ENCODE peak calls at places on chromosomes 11 and 22, in nine cellular contexts. One of them, this sample, is unnamed.

GRCh38 chr11:34624069-34624468 is 3.2 kb downstream of the EHF start:
- DNase-seq in CD4-positive, CD25-positive, alpha-beta regulatory T cell: no peak
- DNase-seq in activated CD4-positive, alpha-beta T cell treated with anti-CD3 and anti-CD28 coated beads, Interleukin-2, amount 10 ng/mL, durations not matched to agents 7 days and 5 days: peak
- DNase-seq in DMS53: no peak
- DNase-seq in neural progenitor cell: no peak
- DNase-seq in transverse colon: peak
- DNase-seq in kidney epithelial cell: no peak
- DNase-seq in GM12891: no peak
- DNase-seq in heart left ventricle: no peak
- DNase-seq in this sample: no peak

GRCh38 chr11:33182246-33182878 is 21.1 kb upstream of the CSTF3 start:
- DNase-seq in transverse colon: peak
- DNase-seq in heart left ventricle: no peak
- DNase-seq in GM12891: no peak
- DNase-seq in kidney epithelial cell: no peak
- DNase-seq in CD4-positive, CD25-positive, alpha-beta regulatory T cell: no peak
- DNase-seq in DMS53: peak
- DNase-seq in activated CD4-positive, alpha-beta T cell treated with anti-CD3 and anti-CD28 coated beads, Interleukin-2, amount 10 ng/mL, durations not matched to agents 7 days and 5 days: no peak
- DNase-seq in neural progenitor cell: no peak
- DNase-seq in this sample: no peak

GRCh38 chr11:13210424-13210823 is 67.2 kb upstream of the BMAL1 start:
- DNase-seq in CD4-positive, CD25-positive, alpha-beta regulatory T cell: peak
- DNase-seq in kidney epithelial cell: no peak
- DNase-seq in heart left ventricle: peak
- DNase-seq in neural progenitor cell: peak
- DNase-seq in GM12891: no peak
- DNase-seq in activated CD4-positive, alpha-beta T cell treated with anti-CD3 and anti-CD28 coated beads, Interleukin-2, amount 10 ng/mL, durations not matched to agents 7 days and 5 days: peak
- DNase-seq in transverse colon: peak
- DNase-seq in DMS53: peak
- DNase-seq in this sample: no peak

GRCh38 chr11:26944866-26945664 is 48.8 kb upstream of the FIBIN start:
- DNase-seq in kidney epithelial cell: no peak
- DNase-seq in transverse colon: no peak
- DNase-seq in activated CD4-positive, alpha-beta T cell treated with anti-CD3 and anti-CD28 coated beads, Interleukin-2, amount 10 ng/mL, durations not matched to agents 7 days and 5 days: no peak
- DNase-seq in CD4-positive, CD25-positive, alpha-beta regulatory T cell: no peak
- DNase-seq in DMS53: no peak
- DNase-seq in neural progenitor cell: no peak
- DNase-seq in GM12891: no peak
- DNase-seq in heart left ventricle: no peak
- DNase-seq in this sample: no peak

GRCh38 chr22:26848244-26848920 is 191.0 kb downstream of the MIAT start:
- DNase-seq in CD4-positive, CD25-positive, alpha-beta regulatory T cell: no peak
- DNase-seq in activated CD4-positive, alpha-beta T cell treated with anti-CD3 and anti-CD28 coated beads, Interleukin-2, amount 10 ng/mL, durations not matched to agents 7 days and 5 days: no peak
- DNase-seq in heart left ventricle: no peak
- DNase-seq in transverse colon: no peak
- DNase-seq in kidney epithelial cell: peak
- DNase-seq in GM12891: no peak
- DNase-seq in DMS53: peak
- DNase-seq in neural progenitor cell: peak
- DNase-seq in this sample: no peak

GRCh38 chr11:133955091-133955846 is 1.5 kb downstream of the IGSF9B start:
- DNase-seq in neural progenitor cell: peak
- DNase-seq in GM12891: no peak
- DNase-seq in transverse colon: peak
- DNase-seq in DMS53: peak
- DNase-seq in kidney epithelial cell: no peak
- DNase-seq in CD4-positive, CD25-positive, alpha-beta regulatory T cell: peak
- DNase-seq in heart left ventricle: peak
- DNase-seq in activated CD4-positive, alpha-beta T cell treated with anti-CD3 and anti-CD28 coated beads, Interleukin-2, amount 10 ng/mL, durations not matched to agents 7 days and 5 days: peak
- DNase-seq in this sample: no peak

GRCh38 chr22:37244114-37244921 is at the start of gene RAC2:
- DNase-seq in transverse colon: peak
- DNase-seq in DMS53: peak
- DNase-seq in neural progenitor cell: peak
- DNase-seq in GM12891: peak
- DNase-seq in heart left ventricle: peak
- DNase-seq in kidney epithelial cell: no peak
- DNase-seq in activated CD4-positive, alpha-beta T cell treated with anti-CD3 and anti-CD28 coated beads, Interleukin-2, amount 10 ng/mL, durations not matched to agents 7 days and 5 days: peak
- DNase-seq in CD4-positive, CD25-positive, alpha-beta regulatory T cell: peak
- DNase-seq in this sample: no peak

GRCh38 chr11:2850366-2850765 is 35.2 kb downstream of the CDKN1C start:
- DNase-seq in heart left ventricle: no peak
- DNase-seq in GM12891: no peak
- DNase-seq in transverse colon: no peak
- DNase-seq in activated CD4-positive, alpha-beta T cell treated with anti-CD3 and anti-CD28 coated beads, Interleukin-2, amount 10 ng/mL, durations not matched to agents 7 days and 5 days: no peak
- DNase-seq in neural progenitor cell: peak
- DNase-seq in kidney epithelial cell: no peak
- DNase-seq in DMS53: no peak
- DNase-seq in CD4-positive, CD25-positive, alpha-beta regulatory T cell: no peak
- DNase-seq in this sample: no peak

GRCh38 chr11:128187829-128188228 is 399.5 kb downstream of the ETS1 start:
- DNase-seq in neural progenitor cell: no peak
- DNase-seq in DMS53: peak
- DNase-seq in kidney epithelial cell: no peak
- DNase-seq in activated CD4-positive, alpha-beta T cell treated with anti-CD3 and anti-CD28 coated beads, Interleukin-2, amount 10 ng/mL, durations not matched to agents 7 days and 5 days: no peak
- DNase-seq in heart left ventricle: no peak
- DNase-seq in transverse colon: no peak
- DNase-seq in GM12891: no peak
- DNase-seq in CD4-positive, CD25-positive, alpha-beta regulatory T cell: no peak
- DNase-seq in this sample: no peak

GRCh38 chr11:112280268-112281126 is 19.8 kb upstream of the PLET1 start:
- DNase-seq in GM12891: peak
- DNase-seq in kidney epithelial cell: peak
- DNase-seq in neural progenitor cell: peak
- DNase-seq in activated CD4-positive, alpha-beta T cell treated with anti-CD3 and anti-CD28 coated beads, Interleukin-2, amount 10 ng/mL, durations not matched to agents 7 days and 5 days: peak
- DNase-seq in heart left ventricle: peak
- DNase-seq in CD4-positive, CD25-positive, alpha-beta regulatory T cell: peak
- DNase-seq in transverse colon: peak
- DNase-seq in DMS53: peak
- DNase-seq in this sample: peak

GRCh38 chr22:25409240-25409639 is 155.2 kb upstream of the GRK3 start:
- DNase-seq in GM12891: no peak
- DNase-seq in kidney epithelial cell: no peak
- DNase-seq in heart left ventricle: peak
- DNase-seq in neural progenitor cell: no peak
- DNase-seq in CD4-positive, CD25-positive, alpha-beta regulatory T cell: no peak
- DNase-seq in transverse colon: no peak
- DNase-seq in DMS53: no peak
- DNase-seq in activated CD4-positive, alpha-beta T cell treated with anti-CD3 and anti-CD28 coated beads, Interleukin-2, amount 10 ng/mL, durations not matched to agents 7 days and 5 days: no peak
- DNase-seq in this sample: no peak

GRCh38 chr11:69199583-69200295 is 44.0 kb downstream of the SMIM38 start:
- DNase-seq in neural progenitor cell: no peak
- DNase-seq in GM12891: no peak
- DNase-seq in heart left ventricle: no peak
- DNase-seq in DMS53: no peak
- DNase-seq in CD4-positive, CD25-positive, alpha-beta regulatory T cell: no peak
- DNase-seq in kidney epithelial cell: no peak
- DNase-seq in transverse colon: no peak
- DNase-seq in activated CD4-positive, alpha-beta T cell treated with anti-CD3 and anti-CD28 coated beads, Interleukin-2, amount 10 ng/mL, durations not matched to agents 7 days and 5 days: no peak
- DNase-seq in this sample: no peak

GRCh38 chr11:76215946-76216345 is 9.6 kb upstream of the WNT11 start:
- DNase-seq in DMS53: peak
- DNase-seq in GM12891: no peak
- DNase-seq in activated CD4-positive, alpha-beta T cell treated with anti-CD3 and anti-CD28 coated beads, Interleukin-2, amount 10 ng/mL, durations not matched to agents 7 days and 5 days: no peak
- DNase-seq in neural progenitor cell: no peak
- DNase-seq in transverse colon: no peak
- DNase-seq in kidney epithelial cell: no peak
- DNase-seq in heart left ventricle: no peak
- DNase-seq in CD4-positive, CD25-positive, alpha-beta regulatory T cell: no peak
- DNase-seq in this sample: no peak